ENCODE peak calls at places on chromosome 6, in five cellular contexts. One of them, this sample, is unnamed.

GRCh38 chr6:35165630-35166071 is 24.5 kb upstream of the TCP11 start:
- DNase-seq in mucosa of descending colon: no peak
- DNase-seq in coronary artery: no peak
- DNase-seq in cardiac fibroblast: peak
- DNase-seq in adrenal gland: no peak
- DNase-seq in this sample: no peak

GRCh38 chr6:157107915-157108651 is 215.2 kb downstream of the TMEM242 start:
- DNase-seq in cardiac fibroblast: peak
- DNase-seq in mucosa of descending colon: no peak
- DNase-seq in coronary artery: no peak
- DNase-seq in adrenal gland: no peak
- DNase-seq in this sample: peak

GRCh38 chr6:161079566-161080262 is 88.1 kb downstream of the MAP3K4 start:
- DNase-seq in mucosa of descending colon: no peak
- DNase-seq in cardiac fibroblast: peak
- DNase-seq in adrenal gland: no peak
- DNase-seq in coronary artery: no peak
- DNase-seq in this sample: peak

GRCh38 chr6:3175742-3176321 is 18.5 kb upstream of the TUBB2A start:
- DNase-seq in coronary artery: no peak
- DNase-seq in adrenal gland: no peak
- DNase-seq in cardiac fibroblast: no peak
- DNase-seq in mucosa of descending colon: no peak
- DNase-seq in this sample: no peak

GRCh38 chr6:87742106-87742505 is 40.1 kb upstream of the AKIRIN2 start:
- DNase-seq in mucosa of descending colon: no peak
- DNase-seq in adrenal gland: no peak
- DNase-seq in cardiac fibroblast: no peak
- DNase-seq in coronary artery: no peak
- DNase-seq in this sample: no peak

GRCh38 chr6:2109796-2110195 is 135.6 kb downstream of the GMDS start:
- DNase-seq in coronary artery: no peak
- DNase-seq in adrenal gland: no peak
- DNase-seq in cardiac fibroblast: no peak
- DNase-seq in mucosa of descending colon: no peak
- DNase-seq in this sample: no peak

GRCh38 chr6:135784493-135784892 is 67.0 kb upstream of the PDE7B start:
- DNase-seq in cardiac fibroblast: no peak
- DNase-seq in coronary artery: no peak
- DNase-seq in mucosa of descending colon: no peak
- DNase-seq in adrenal gland: no peak
- DNase-seq in this sample: no peak

GRCh38 chr6:106273087-106273486 is 52.5 kb downstream of the ATG5 start:
- DNase-seq in cardiac fibroblast: no peak
- DNase-seq in coronary artery: no peak
- DNase-seq in mucosa of descending colon: no peak
- DNase-seq in adrenal gland: no peak
- DNase-seq in this sample: no peak

GRCh38 chr6:141724731-141725130 is 408.0 kb upstream of the GJE1 start:
- DNase-seq in adrenal gland: no peak
- DNase-seq in mucosa of descending colon: no peak
- DNase-seq in cardiac fibroblast: no peak
- DNase-seq in coronary artery: no peak
- DNase-seq in this sample: no peak

GRCh38 chr6:22828179-22829062 is 259.1 kb downstream of the HDGFL1 start:
- DNase-seq in adrenal gland: peak
- DNase-seq in mucosa of descending colon: no peak
- DNase-seq in coronary artery: no peak
- DNase-seq in cardiac fibroblast: peak
- DNase-seq in this sample: peak
- TF ChIP-seq CTCF in adrenal gland: peak
- TF ChIP-seq CTCF in mucosa of descending colon: peak
- TF ChIP-seq CTCF in coronary artery: no peak
- TF ChIP-seq CTCF in cardiac fibroblast: peak
- TF ChIP-seq CTCF in this sample: peak

DNA sequence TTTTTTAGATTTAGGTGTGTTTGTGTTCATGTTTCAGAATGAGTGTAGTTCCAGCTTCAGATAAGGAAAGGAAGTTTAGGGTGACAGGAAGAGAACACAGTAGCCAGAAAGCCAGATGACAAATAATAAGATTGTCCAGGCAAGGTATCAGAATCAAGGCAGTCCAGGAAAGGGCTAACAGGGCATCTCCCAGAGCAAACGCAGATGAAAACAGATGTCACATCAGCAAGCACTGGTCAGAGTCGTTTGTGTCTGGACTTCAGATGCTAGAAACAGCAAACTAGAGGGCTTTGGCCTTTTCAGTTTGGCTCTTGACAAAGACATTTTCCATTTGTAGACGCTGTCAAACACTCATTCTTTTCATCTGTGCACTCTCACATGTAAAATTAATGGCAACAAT is 65.5 kb downstream of the VIP start:
- DNase-seq in coronary artery: no peak
- DNase-seq in mucosa of descending colon: no peak
- DNase-seq in cardiac fibroblast: no peak
- DNase-seq in adrenal gland: no peak
- DNase-seq in this sample: no peak
- H3K4me3 ChIP-seq in coronary artery: no peak
- H3K4me3 ChIP-seq in mucosa of descending colon: no peak
- H3K4me3 ChIP-seq in cardiac fibroblast: no peak
- H3K4me3 ChIP-seq in adrenal gland: no peak
- H3K4me3 ChIP-seq in this sample: no peak

GRCh38 chr6:28988536-28989415 is 16.3 kb downstream of the ZNF311 start:
- DNase-seq in coronary artery: no peak
- DNase-seq in mucosa of descending colon: peak
- DNase-seq in adrenal gland: peak
- DNase-seq in cardiac fibroblast: peak
- DNase-seq in this sample: no peak
- TF ChIP-seq CTCF in coronary artery: no peak
- TF ChIP-seq CTCF in mucosa of descending colon: no peak
- TF ChIP-seq CTCF in adrenal gland: no peak
- TF ChIP-seq CTCF in cardiac fibroblast: peak
- TF ChIP-seq CTCF in this sample: peak

DNA sequence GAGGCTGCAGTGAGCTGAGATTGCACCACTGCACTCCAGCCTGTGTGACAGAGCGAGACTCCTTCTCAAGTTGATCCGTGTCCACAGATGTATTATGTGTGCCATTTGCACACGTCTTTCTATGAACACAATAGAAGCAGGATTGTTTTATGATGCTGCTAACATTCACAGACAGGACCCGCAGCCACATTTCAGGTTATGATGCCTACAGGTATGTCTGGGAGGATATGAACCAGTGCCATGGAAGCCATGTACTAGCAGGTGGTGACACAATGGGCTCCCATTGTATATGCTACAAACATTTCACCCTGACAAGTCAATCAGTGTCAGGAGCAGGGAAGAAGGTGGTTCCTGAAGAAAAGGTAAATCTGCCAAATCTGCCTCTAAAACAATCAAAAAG is 4.3 kb downstream of the TRAM2 start:
- DNase-seq in coronary artery: no peak
- DNase-seq in adrenal gland: no peak
- DNase-seq in mucosa of descending colon: no peak
- DNase-seq in cardiac fibroblast: no peak
- DNase-seq in this sample: no peak
- H3K4me3 ChIP-seq in coronary artery: peak
- H3K4me3 ChIP-seq in adrenal gland: no peak
- H3K4me3 ChIP-seq in mucosa of descending colon: no peak
- H3K4me3 ChIP-seq in cardiac fibroblast: no peak
- H3K4me3 ChIP-seq in this sample: peak

GRCh38 chr6:14863896-14864850 is 381.7 kb upstream of the JARID2 start:
- DNase-seq in adrenal gland: no peak
- DNase-seq in cardiac fibroblast: no peak
- DNase-seq in mucosa of descending colon: no peak
- DNase-seq in coronary artery: no peak
- DNase-seq in this sample: no peak
- TF ChIP-seq CTCF in adrenal gland: no peak
- TF ChIP-seq CTCF in cardiac fibroblast: no peak
- TF ChIP-seq CTCF in mucosa of descending colon: no peak
- TF ChIP-seq CTCF in coronary artery: no peak
- TF ChIP-seq CTCF in this sample: no peak

DNA sequence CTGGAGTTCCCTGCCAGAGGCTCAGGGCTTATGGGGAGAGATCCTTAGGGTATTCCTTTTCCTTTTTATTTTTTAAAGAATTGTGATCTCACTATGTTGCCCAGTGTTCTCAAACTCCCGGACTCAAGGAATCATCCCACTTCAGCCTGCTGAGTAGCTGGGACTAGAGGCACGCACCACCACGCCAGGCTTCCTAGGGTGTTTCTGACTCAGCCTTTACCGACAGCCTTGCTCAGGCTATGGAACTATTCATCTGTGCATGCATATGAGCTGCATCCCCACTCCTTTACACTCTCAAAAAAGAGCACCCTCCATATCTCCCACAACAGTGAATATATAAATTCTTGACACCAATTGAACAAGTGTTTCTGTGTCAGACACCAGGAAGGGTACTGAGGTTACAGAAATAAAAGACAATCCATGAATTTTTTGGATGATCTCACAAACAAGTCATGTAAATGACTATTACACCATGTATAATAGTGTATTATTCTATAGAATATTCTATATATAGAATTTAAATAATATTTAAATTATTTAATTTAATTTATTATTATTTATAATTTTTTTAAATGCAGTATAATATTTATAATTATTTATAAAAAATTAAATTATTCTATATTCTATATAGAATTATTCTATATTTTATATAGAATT is 40.5 kb upstream of the UBR2 start:
- DNase-seq in mucosa of descending colon: no peak
- DNase-seq in coronary artery: no peak
- DNase-seq in adrenal gland: no peak
- DNase-seq in cardiac fibroblast: peak
- DNase-seq in this sample: no peak
- H3K4me3 ChIP-seq in mucosa of descending colon: no peak
- H3K4me3 ChIP-seq in coronary artery: no peak
- H3K4me3 ChIP-seq in adrenal gland: no peak
- H3K4me3 ChIP-seq in cardiac fibroblast: no peak
- H3K4me3 ChIP-seq in this sample: no peak

DNA sequence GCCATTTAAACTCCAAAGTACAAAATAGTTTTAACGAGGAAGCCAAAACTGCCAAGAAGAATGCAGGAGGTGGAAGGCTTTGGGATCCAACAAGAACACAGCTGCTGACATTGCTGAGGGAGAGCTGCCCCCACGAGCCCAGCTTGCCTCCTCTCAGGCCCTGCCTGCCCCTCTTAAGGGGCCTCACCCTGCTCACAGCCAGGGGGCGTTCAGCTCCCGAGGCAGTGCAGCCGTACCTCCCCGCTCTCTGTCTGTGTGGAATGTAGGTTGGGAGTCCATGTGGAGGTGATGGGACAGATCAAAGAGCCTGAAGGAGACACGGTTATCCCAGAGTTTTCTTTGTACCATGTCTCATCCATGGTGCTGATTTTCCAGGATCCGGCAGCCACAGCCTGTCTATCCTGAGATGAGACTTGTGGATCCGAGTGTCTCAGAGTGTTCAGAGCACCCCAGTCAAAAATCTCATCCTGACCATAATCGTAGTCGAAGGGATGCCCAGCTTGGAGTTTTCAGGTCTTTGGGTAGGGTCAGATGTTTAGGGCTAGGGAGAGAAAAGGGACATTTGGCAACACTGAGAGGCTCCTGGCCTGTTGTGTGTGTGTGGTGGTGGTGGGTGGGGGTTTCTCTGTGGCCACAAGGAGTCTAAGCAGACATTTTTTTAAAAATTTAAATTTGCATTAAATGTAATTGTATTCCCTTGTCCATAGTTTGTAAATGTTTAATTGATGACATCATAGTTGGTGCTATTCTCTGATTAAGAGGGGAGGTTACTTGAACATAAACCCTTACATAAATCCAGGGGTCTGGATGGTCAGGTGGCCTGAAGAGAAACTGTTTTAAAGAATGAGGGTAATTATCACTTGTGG is 111.4 kb upstream of the CLDN20 start:
- DNase-seq in coronary artery: no peak
- DNase-seq in cardiac fibroblast: no peak
- DNase-seq in mucosa of descending colon: no peak
- DNase-seq in adrenal gland: no peak
- DNase-seq in this sample: no peak
- TF ChIP-seq CTCF in coronary artery: no peak
- TF ChIP-seq CTCF in cardiac fibroblast: peak
- TF ChIP-seq CTCF in mucosa of descending colon: no peak
- TF ChIP-seq CTCF in adrenal gland: no peak
- TF ChIP-seq CTCF in this sample: peak

GRCh38 chr6:63352587-63353281 is 33.0 kb upstream of the LGSN start:
- DNase-seq in mucosa of descending colon: peak
- DNase-seq in coronary artery: no peak
- DNase-seq in adrenal gland: peak
- DNase-seq in cardiac fibroblast: peak
- DNase-seq in this sample: no peak
- H3K4me3 ChIP-seq in mucosa of descending colon: no peak
- H3K4me3 ChIP-seq in coronary artery: no peak
- H3K4me3 ChIP-seq in adrenal gland: no peak
- H3K4me3 ChIP-seq in cardiac fibroblast: no peak
- H3K4me3 ChIP-seq in this sample: no peak

DNA sequence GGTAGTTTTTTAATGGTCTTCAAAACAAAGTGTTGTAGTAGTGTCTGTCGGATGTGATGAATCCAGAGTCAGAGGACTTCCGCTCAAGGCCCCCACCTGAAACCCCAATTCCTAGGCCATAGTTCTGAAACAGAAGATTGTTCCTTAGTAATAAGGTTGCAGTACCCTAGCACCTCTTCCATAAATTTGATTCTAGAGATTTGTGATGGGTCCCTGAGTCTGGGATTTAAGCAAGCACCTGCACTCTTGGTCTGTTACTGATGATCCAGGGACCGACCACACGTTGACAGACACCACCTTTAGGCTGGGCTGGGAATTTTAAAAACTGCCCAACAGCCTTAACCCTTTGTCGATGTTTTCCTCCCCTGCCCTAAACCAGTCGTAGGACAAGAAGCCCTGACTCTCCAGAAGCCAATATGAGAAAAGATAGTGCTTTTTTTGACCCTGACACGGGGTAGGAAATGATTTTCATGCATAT is 1.2 kb downstream of the KCTD20 start:
- DNase-seq in mucosa of descending colon: no peak
- DNase-seq in adrenal gland: no peak
- DNase-seq in cardiac fibroblast: peak
- DNase-seq in coronary artery: no peak
- DNase-seq in this sample: no peak
- TF ChIP-seq CTCF in mucosa of descending colon: no peak
- TF ChIP-seq CTCF in adrenal gland: no peak
- TF ChIP-seq CTCF in cardiac fibroblast: peak
- TF ChIP-seq CTCF in coronary artery: no peak
- TF ChIP-seq CTCF in this sample: peak